ENCODE peak calls at places on chromosomes 7 and 10, in ten cellular contexts. U is non-pigmented ciliary epithelial cell; T is psoas muscle; C is GF-D8; R is mesothelial cell of epicardium; B is HEK293T; Z is H9; O is stimulated activated naive B cell treated with anti-CD40 and anti-IgM and Interleukin-4, amounts not matched to agents 10 μg/mL and 1 μg/mL and 100 μg/mL, for 72 hours; N is hepatocyte; D is hypothalamus. W is an unnamed sample.

GRCh38 chr7:3089493-3089892 is 45.8 kb upstream of the CARD11 start:
- DNase-seq in T (no peak), N (peak; percentile 26), D (no peak), B (peak; percentile 62), C (no peak), U (no peak), O (no peak), R (no peak), Z (peak; percentile 81), W (no peak)

GRCh38 chr10:90674927-90675326 is 182.9 kb downstream of the HTR7 start:
- DNase-seq in B (no peak), R (no peak), N (peak; percentile 7), D (no peak), U (peak; percentile 93), T (no peak), C (no peak), Z (no peak), O (no peak), W (no peak)

GRCh38 chr10:12908773-12909172 is 92.7 kb downstream of the CCDC3 start:
- DNase-seq in C (no peak), R (no peak), N (no peak), O (no peak), U (no peak), Z (no peak), D (no peak), T (no peak), B (no peak), W (no peak)

GRCh38 chr10:12974123-12974844 is 27.2 kb downstream of the CCDC3 start:
- DNase-seq in B (no peak), D (no peak), T (no peak), Z (no peak), O (no peak), R (no peak), U (no peak), N (no peak), C (no peak), W (no peak)

GRCh38 chr10:12943425-12943824 is 58.1 kb downstream of the CCDC3 start:
- DNase-seq in O (no peak), U (no peak), C (no peak), D (no peak), B (no peak), T (no peak), R (no peak), N (no peak), Z (peak; percentile 48), W (no peak)

GRCh38 chr10:44157574-44157973 is 227.3 kb downstream of the CXCL12 start:
- DNase-seq in U (no peak), D (no peak), T (no peak), C (no peak), Z (no peak), B (no peak), R (no peak), O (no peak), N (no peak), W (no peak)

GRCh38 chr7:14418633-14419032 is 429.2 kb upstream of the ETV1 start:
- DNase-seq in N (no peak), U (no peak), D (no peak), O (no peak), T (no peak), B (no peak), Z (no peak), C (no peak), R (no peak), W (no peak)

GRCh38 chr10:43110318-43111071 is 27.8 kb upstream of the CSGALNACT2 start:
- DNase-seq in Z (no peak), U (no peak), B (no peak), N (peak; percentile 34), D (no peak), C (no peak), R (no peak), T (peak; percentile 25), O (no peak), W (no peak)

GRCh38 chr7:20229652-20230500 is 12.7 kb upstream of the MACC1 start:
- DNase-seq in Z (no peak), C (no peak), T (no peak), U (peak; percentile 67), R (no peak), N (no peak), B (no peak), D (no peak), O (no peak), W (no peak)

GRCh38 chr10:100183482-100183881 is 2.3 kb downstream of the ERLIN1 start:
- DNase-seq in B (no peak), D (no peak), T (no peak), Z (no peak), R (no peak), O (no peak), U (no peak), C (peak; percentile 98), N (peak; percentile 42), W (no peak)

W was measured in omental fat pad.